ENCODE peak calls at places on chromosome 22, in eight cellular contexts. Y is esophagus squamous epithelium, X is heart right ventricle, I is IMR-90, R is transverse colon, G is heart left ventricle, C is spleen, L is GM23338. D is an unnamed sample.
A peak's percentile ranks its signal among the peaks of the same experiment; 100 is the strongest.

GRCh38 chr22:35037089-35037488 is 28.9 kb upstream of the ISX start:
- DNase-seq in G (no peak), L (peak; percentile 76), C (no peak), I (no peak), R (no peak), X (no peak), Y (no peak), D (no peak)

GRCh38 chr22:48241658-48242057 is 1479.2 kb downstream of the TBC1D22A start:
- DNase-seq in L (no peak), I (no peak), C (peak; percentile 77), X (no peak), Y (no peak), R (no peak), G (no peak), D (peak; percentile 27)

GRCh38 chr22:19885841-19886592 is 31.3 kb upstream of the GNB1L start:
- DNase-seq in X (no peak), G (no peak), L (no peak), I (no peak), Y (no peak), C (peak; percentile 78), R (no peak), D (peak; percentile 20)

GRCh38 chr22:48757581-48757980 is 1070.1 kb downstream of the BRD1 start:
- DNase-seq in I (no peak), C (peak; percentile 71), R (no peak), G (no peak), L (no peak), X (no peak), Y (no peak), D (no peak)

GRCh38 chr22:24706732-24707476 is 67.6 kb downstream of the PIWIL3 start:
- DNase-seq in R (no peak), L (no peak), Y (no peak), I (no peak), G (no peak), X (no peak), C (no peak), D (no peak)

GRCh38 chr22:23397008-23397617 is 183.0 kb downstream of the IGLL1 start:
- DNase-seq in R (no peak), X (no peak), G (no peak), I (no peak), Y (no peak), L (no peak), C (no peak), D (no peak)

GRCh38 chr22:17213976-17214375 is 5.3 kb downstream of the ADA2 start:
- DNase-seq in R (peak; percentile 69), Y (no peak), I (peak; percentile 3), X (peak; percentile 69), G (peak; percentile 72), C (no peak), L (peak; percentile 79), D (peak; percentile 86)

GRCh38 chr22:47395481-47395880 is 633.0 kb downstream of the TBC1D22A start:
- DNase-seq in L (no peak), R (no peak), Y (no peak), I (peak; percentile 2), G (no peak), C (peak; percentile 45), X (no peak), D (peak; percentile 14)

GRCh38 chr22:19942071-19942885 is 660 bp upstream of the TXNRD2 start:
- DNase-seq in G (peak; percentile 47), R (no peak), C (no peak), X (no peak), L (no peak), I (peak; percentile 69), Y (no peak), D (no peak)

GRCh38 chr22:23137905-23138520 is 3.8 kb downstream of the RSPH14 start:
- DNase-seq in C (no peak), Y (no peak), L (no peak), I (no peak), R (peak; percentile 56), X (no peak), G (no peak), D (peak; percentile 38)

GRCh38 chr22:42160830-42161696 is 30.5 kb upstream of the CYP2D6 start:
- DNase-seq in I (no peak), R (peak; percentile 53), Y (no peak), G (no peak), X (no peak), L (no peak), C (no peak), D (no peak)

GRCh38 chr22:30004101-30004500 is 76.2 kb upstream of the HORMAD2 start:
- DNase-seq in L (no peak), C (no peak), I (peak; percentile 19), G (no peak), X (no peak), Y (no peak), R (no peak), D (peak; percentile 39)

GRCh38 chr22:50678218-50678650 is 5.6 kb downstream of the SHANK3 start:
- DNase-seq in L (no peak), R (no peak), G (no peak), C (peak; percentile 59), Y (no peak), X (no peak), I (no peak), D (no peak)

GRCh38 chr22:41700105-41700358 is 729 bp downstream of the MEI1 start:
- DNase-seq in R (no peak), X (no peak), C (no peak), Y (no peak), L (no peak), G (no peak), I (no peak), D (no peak)

GRCh38 chr22:20957118-20957690 is 9.9 kb upstream of the AIFM3 start:
- DNase-seq in C (peak; percentile 82), G (no peak), I (no peak), X (no peak), R (peak; percentile 44), L (peak; percentile 71), Y (no peak), D (no peak)

GRCh38 chr22:23431337-23432072 is 148.6 kb downstream of the IGLL1 start:
- DNase-seq in G (no peak), C (no peak), L (no peak), X (no peak), Y (no peak), R (no peak), I (no peak), D (no peak)

GRCh38 chr22:30541979-30542810 is 4.3 kb downstream of the SEC14L6 start:
- DNase-seq in I (no peak), C (no peak), G (no peak), L (peak; percentile 82), Y (no peak), R (no peak), X (no peak), D (no peak)

GRCh38 chr22:23119492-23120414 is 22.0 kb downstream of the RSPH14 start:
- DNase-seq in Y (no peak), R (no peak), C (no peak), X (no peak), L (no peak), I (no peak), G (no peak), D (no peak)

GRCh38 chr22:45124176-45124857 is 39.4 kb upstream of the NUP50 start:
- DNase-seq in L (no peak), C (no peak), X (no peak), Y (no peak), I (peak; percentile 33), R (no peak), G (no peak), D (no peak)

GRCh38 chr22:45125198-45125597 is 38.5 kb upstream of the NUP50 start:
- DNase-seq in G (no peak), Y (no peak), R (no peak), C (no peak), X (no peak), I (peak; percentile 94), L (no peak), D (no peak)

GRCh38 chr22:45120931-45121330 is 42.8 kb upstream of the NUP50 start:
- DNase-seq in R (no peak), I (peak; percentile 54), C (no peak), Y (no peak), G (no peak), X (no peak), L (no peak), D (no peak)

DNA sequence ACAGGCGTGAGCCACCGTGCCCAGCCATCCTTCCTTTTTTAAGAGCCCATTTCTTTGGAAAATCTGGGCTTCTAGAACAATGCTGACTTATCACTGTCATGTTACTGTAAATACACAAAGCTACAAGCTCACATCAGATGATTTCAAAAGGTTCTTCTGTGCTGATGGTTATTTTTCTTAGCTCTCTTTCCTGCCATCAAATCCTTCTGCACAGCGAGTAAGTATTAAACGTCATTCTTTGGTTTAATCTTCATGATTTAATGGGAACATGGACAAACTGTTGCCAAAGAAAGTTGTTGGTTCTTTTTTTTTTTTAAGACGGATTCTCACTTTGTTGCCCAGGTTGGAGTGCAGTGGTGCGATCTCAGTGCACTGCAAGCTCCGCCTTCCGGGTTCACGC is 43.3 kb upstream of the NUP50 start:
- DNase-seq in L (no peak), G (no peak), R (no peak), C (no peak), X (no peak), I (no peak), Y (no peak), D (no peak)
- H3K4me3 ChIP-seq in L (no peak overlapping the region), G (no peak overlapping the region), R (no peak overlapping the region), C (no peak overlapping the region), X (no peak overlapping the region), I (no peak overlapping the region), Y (no peak overlapping the region), D (no peak overlapping the region)

GRCh38 chr22:46066691-46067090 is 83.6 kb upstream of the PPARA start:
- DNase-seq in L (no peak), G (no peak), X (peak; percentile 7), C (peak; percentile 33), Y (no peak), R (peak; percentile 29), I (no peak), D (peak; percentile 10)
- H3K27ac ChIP-seq in L (no peak overlapping the region), G (peak overlapping the region; percentile 100), X (peak overlapping the region; percentile 100), C (peak overlapping the region; percentile 98), Y (peak overlapping the region; percentile 100), R (peak overlapping the region; percentile 100), I (peak overlapping the region; percentile 31), D (peak overlapping the region; percentile 97)

GRCh38 chr22:36874309-36874696 is 13.5 kb downstream of the NCF4 start:
- DNase-seq in R (no peak), Y (no peak), L (no peak), I (no peak), C (no peak), G (no peak), X (no peak), D (no peak)

GRCh38 chr22:36872084-36872483 is 11.3 kb downstream of the NCF4 start:
- DNase-seq in X (no peak), Y (no peak), L (no peak), C (no peak), R (no peak), I (no peak), G (no peak), D (no peak)

GRCh38 chr22:36871669-36872081 is 10.9 kb downstream of the NCF4 start:
- DNase-seq in X (no peak), R (no peak), I (no peak), Y (no peak), L (peak; percentile 30), C (no peak), G (no peak), D (no peak)

GRCh38 chr22:36873614-36874308 is 13.0 kb downstream of the NCF4 start:
- DNase-seq in Y (no peak), C (peak; percentile 85), X (no peak), R (peak; percentile 57), L (peak; percentile 56), I (peak; percentile 45), G (peak; percentile 32), D (no peak)

GRCh38 chr22:36872866-36873498 is 12.2 kb downstream of the NCF4 start:
- DNase-seq in L (no peak), I (no peak), C (no peak), X (no peak), Y (no peak), G (no peak), R (no peak), D (no peak)
- H3K4me3 ChIP-seq in L (no peak overlapping the region), I (no peak overlapping the region), C (no peak overlapping the region), X (no peak overlapping the region), Y (no peak overlapping the region), G (no peak overlapping the region), R (no peak overlapping the region), D (no peak overlapping the region)

GRCh38 chr22:40215266-40215665 is 37.5 kb downstream of the TNRC6B start:
- DNase-seq in L (no peak), R (no peak), Y (no peak), I (no peak), G (peak; percentile 31), X (no peak), C (no peak), D (no peak)
- H3K27ac ChIP-seq in L (no peak overlapping the region), R (peak overlapping the region; percentile 33), Y (no peak overlapping the region), I (no peak overlapping the region), G (no peak overlapping the region), X (peak overlapping the region; percentile 33), C (peak overlapping the region; percentile 72), D (no peak overlapping the region)

D was measured in right lobe of liver.